ENCODE peak calls at places on chromosomes 5 and 9, in six cellular contexts. F is GM23338, V is hepatocyte, O is GM23248, L is PC-3, W is MM.1S. G is an unnamed sample.

GRCh38 chr9:92850898-92851297 is 26.9 kb downstream of the ZNF484 start:
- DNase-seq in F (peak; percentile 31), V (no peak), O (no peak), L (peak; percentile 26), W (no peak), G (no peak)

GRCh38 chr9:130629443-130630090 is 34.8 kb upstream of the PRDM12 start:
- DNase-seq in F (peak; percentile 79), V (no peak), O (no peak), L (no peak), W (no peak), G (no peak)

GRCh38 chr5:172975289-172975688 is 8.3 kb upstream of the ATP6V0E1 start:
- DNase-seq in F (no peak), V (no peak), O (no peak), L (no peak), W (no peak), G (no peak)

GRCh38 chr5:98415663-98416062 is 357.8 kb upstream of the RGMB start:
- DNase-seq in F (no peak), V (no peak), O (peak; percentile 40), L (no peak), W (no peak), G (no peak)

GRCh38 chr5:14238272-14238671 is 95.1 kb downstream of the TRIO start:
- DNase-seq in F (no peak), V (no peak), O (no peak), L (no peak), W (no peak), G (no peak)

GRCh38 chr5:136814621-136815378 is 449.5 kb upstream of the TRPC7 start:
- DNase-seq in F (no peak), V (no peak), O (peak; percentile 56), L (no peak), W (no peak), G (no peak)

GRCh38 chr9:118455781-118456180 is 751.6 kb downstream of the TLR4 start:
- DNase-seq in F (no peak), V (no peak), O (no peak), L (no peak), W (no peak), G (no peak)

GRCh38 chr5:1661311-1661710 is 137.6 kb upstream of the LPCAT1 start:
- DNase-seq in F (no peak), V (peak; percentile 2), O (no peak), L (no peak), W (no peak), G (no peak)

GRCh38 chr5:91420879-91421278 is 37.8 kb upstream of the ARRDC3 start:
- DNase-seq in F (peak; percentile 49), V (no peak), O (no peak), L (no peak), W (no peak), G (no peak)

GRCh38 chr9:35510745-35511428 is 21.0 kb downstream of the RUSC2 start:
- DNase-seq in F (no peak), V (peak; percentile 88), O (peak; percentile 93), L (peak; percentile 90), W (no peak), G (no peak)

GRCh38 chr5:154002093-154002492 is 36.6 kb downstream of the FAM114A2 start:
- DNase-seq in F (peak; percentile 15), V (no peak), O (peak; percentile 5), L (no peak), W (no peak), G (no peak)

GRCh38 chr9:86487222-86487841 is 133.1 kb upstream of the TUT7 start:
- DNase-seq in F (peak; percentile 74), V (peak; percentile 70), O (peak; percentile 77), L (peak; percentile 44), W (peak; percentile 53), G (peak; percentile 71)

DNA sequence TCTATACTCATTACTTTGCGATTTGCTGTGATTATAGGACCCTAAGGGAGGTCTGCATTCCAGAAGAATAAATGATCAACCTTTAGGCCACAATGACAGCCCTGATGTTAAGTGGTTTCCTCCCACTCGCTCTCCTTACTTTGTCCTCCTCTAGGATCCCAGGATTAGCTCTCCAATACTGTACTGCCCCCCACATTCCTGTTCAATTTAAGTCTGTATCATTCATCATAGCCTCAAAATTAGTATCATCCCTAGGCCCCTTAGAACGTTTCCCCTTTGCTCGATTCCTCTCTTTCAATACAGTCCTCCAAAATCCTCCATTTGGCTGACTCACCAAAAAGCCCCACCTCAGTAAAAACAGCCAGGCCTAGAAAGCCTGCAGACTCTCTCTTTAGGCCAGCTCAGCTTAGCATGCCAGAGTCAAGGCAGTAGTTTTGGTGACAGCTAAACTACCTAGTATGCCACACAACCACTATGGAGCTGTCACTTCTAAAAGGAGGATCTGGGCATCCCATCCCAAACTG is 24.4 kb downstream of the RNF145 start:
- DNase-seq in F (no peak), V (no peak), O (peak; percentile 87), L (peak; percentile 41), W (no peak), G (peak; percentile 40)
- TF ChIP-seq EZH2phosphoT487 in F (no peak), V (no peak), O (no peak), L (no peak), W (no peak), G (no peak)

DNA sequence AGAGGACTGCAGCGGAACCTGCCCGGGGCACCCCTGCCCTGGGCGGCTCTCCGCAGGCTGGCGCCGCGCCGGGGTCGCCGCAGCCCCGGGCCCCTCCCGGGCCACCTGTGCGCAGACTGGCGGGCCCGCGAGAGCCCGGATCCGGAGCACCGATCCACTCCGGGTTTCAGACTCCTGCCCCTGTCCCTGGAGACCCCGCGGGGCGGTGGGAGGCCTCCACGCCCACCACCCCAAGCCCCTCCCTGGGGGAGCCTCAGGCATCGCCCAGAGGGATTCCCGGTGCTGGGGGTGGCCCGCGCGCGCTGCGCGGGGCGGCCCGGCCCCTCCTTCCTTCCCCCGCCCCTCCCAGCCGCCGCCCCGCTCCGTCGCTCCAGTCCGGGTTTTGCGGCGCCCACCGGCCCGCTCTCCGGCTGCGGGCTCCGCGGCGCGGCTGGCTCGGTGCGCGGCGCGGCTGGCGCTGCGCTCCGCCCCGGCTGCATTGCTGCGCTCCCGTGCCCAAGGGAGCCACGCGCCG is at the start of gene UNC5A:
- DNase-seq in F (peak; percentile 74), V (peak; percentile 55), O (no peak), L (peak; percentile 51), W (no peak), G (peak; percentile 88)
- TF ChIP-seq EZH2phosphoT487 in F (no peak), V (no peak), O (no peak), L (no peak), W (no peak), G (no peak)

DNA sequence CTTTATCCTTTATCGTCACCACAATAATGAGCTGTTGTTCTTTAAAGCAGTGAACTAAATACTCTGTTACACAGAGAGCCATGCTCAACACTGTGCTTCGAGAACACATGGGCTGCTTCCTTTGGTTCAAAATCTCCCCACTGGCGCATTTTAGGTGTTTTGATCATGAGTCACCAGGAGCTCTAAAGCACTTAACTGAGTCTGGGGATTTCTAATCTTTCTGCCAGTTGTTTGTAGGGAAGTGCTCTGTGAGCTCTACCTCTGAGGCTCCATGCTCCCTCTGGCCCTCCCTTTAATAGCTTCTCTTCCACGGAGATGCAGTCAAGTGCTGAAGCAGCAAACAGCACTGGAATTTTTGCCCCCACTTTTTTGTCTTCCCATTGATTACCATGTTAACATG is 17.0 kb downstream of the ERAP2 start:
- DNase-seq in F (no peak), V (peak; percentile 23), O (peak; percentile 15), L (peak; percentile 35), W (no peak), G (no peak)
- TF ChIP-seq EZH2phosphoT487 in F (no peak), V (no peak), O (no peak), L (no peak), W (no peak), G (no peak)

GRCh38 chr9:81815781-81816180 is 112.4 kb upstream of the SPATA31D4 start:
- DNase-seq in F (no peak), V (no peak), O (no peak), L (no peak), W (no peak), G (no peak)
- TF ChIP-seq EZH2phosphoT487 in F (no peak), V (no peak), O (no peak), L (no peak), W (no peak), G (no peak)

DNA sequence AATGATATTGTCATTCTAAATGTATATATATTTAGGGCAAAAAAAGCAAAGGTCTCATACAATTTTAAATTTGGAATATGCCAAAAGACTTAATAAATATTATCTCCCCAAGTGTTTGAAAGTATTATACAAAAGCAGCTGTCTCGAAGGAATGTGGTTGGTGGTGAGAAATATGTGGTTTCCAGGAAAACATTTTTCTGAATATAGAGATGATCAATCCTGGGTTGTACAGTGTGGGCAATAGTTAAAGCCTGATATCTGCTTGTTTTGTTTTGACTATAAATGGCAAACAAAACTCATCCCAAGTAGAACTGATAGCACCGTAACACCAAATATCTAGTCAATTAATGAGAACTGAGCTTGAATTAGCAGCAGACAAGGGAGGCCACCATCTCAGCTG is 391.8 kb upstream of the CD180 start:
- DNase-seq in F (no peak), V (no peak), O (no peak), L (no peak), W (no peak), G (no peak)
- TF ChIP-seq EZH2phosphoT487 in F (no peak), V (no peak), O (no peak), L (no peak), W (no peak), G (no peak)